ENCODE peak calls at places on chromosome 1, in four cellular contexts. U is naive thymus-derived CD8-positive, alpha-beta T cell; V is A549; J is Peyer's patch. R is an unnamed sample.

GRCh38 chr1:173894189-173894588 is 22.9 kb downstream of the SERPINC1 start:
- DNase-seq in V (no peak), U (no peak), J (no peak), R (no peak)

GRCh38 chr1:232191560-232191959 is 438.4 kb downstream of the SIPA1L2 start:
- DNase-seq in J (no peak), V (no peak), U (no peak), R (no peak)

GRCh38 chr1:182817802-182818201 is 21.3 kb upstream of the DHX9 start:
- DNase-seq in U (no peak), V (no peak), J (no peak), R (no peak)

GRCh38 chr1:51499694-51500093 is 19.4 kb downstream of the EPS15 start:
- DNase-seq in J (no peak), V (no peak), U (no peak), R (no peak)

GRCh38 chr1:171984850-171985485 is 143.7 kb downstream of the DNM3 start:
- DNase-seq in V (peak; percentile 32), J (no peak), U (peak; percentile 50), R (no peak)

GRCh38 chr1:220516014-220516721 is 11.8 kb upstream of the MARK1 start:
- DNase-seq in V (no peak), J (no peak), U (no peak), R (no peak)

GRCh38 chr1:107493111-107493716 is 352.4 kb downstream of the NTNG1 start:
- DNase-seq in V (no peak), J (no peak), U (no peak), R (no peak)

GRCh38 chr1:48206371-48206770 is 16.1 kb upstream of the SLC5A9 start:
- DNase-seq in J (peak; percentile 61), V (no peak), U (no peak), R (no peak)

GRCh38 chr1:94093996-94094395 is 27.0 kb downstream of the ABCA4 start:
- DNase-seq in V (no peak), J (no peak), U (no peak), R (no peak)

GRCh38 chr1:67687198-67687545 is 2.2 kb downstream of the GADD45A start:
- DNase-seq in U (no peak), V (no peak), J (no peak), R (no peak)

GRCh38 chr1:196515904-196516303 is 92.3 kb downstream of the KCNT2 start:
- DNase-seq in V (no peak), J (no peak), U (no peak), R (no peak)

GRCh38 chr1:171233183-171233582 is 15.1 kb upstream of the FMO1 start:
- DNase-seq in U (no peak), J (no peak), V (peak; percentile 19), R (no peak)

GRCh38 chr1:183676515-183677189 is 23.5 kb upstream of the APOBEC4 start:
- DNase-seq in V (no peak), U (no peak), J (no peak), R (no peak)

GRCh38 chr1:104706631-104707147 is 957.0 kb downstream of the AMY1C start:
- DNase-seq in U (no peak), J (no peak), V (peak; percentile 78), R (no peak)

GRCh38 chr1:188017921-188018320 is 1189.2 kb downstream of the PLA2G4A start:
- DNase-seq in J (no peak), V (no peak), U (no peak), R (no peak)